ENCODE peak calls at places on chromosomes 12 and 14, in four cellular contexts. One of them, this sample, is unnamed.

GRCh38 chr12:131845121-131845520 is 16.9 kb downstream of the MMP17 start:
- DNase-seq in HEK293T: no peak
- DNase-seq in mesothelial cell of epicardium: no peak
- DNase-seq in astrocyte of the spinal cord: no peak
- DNase-seq in this sample: no peak

GRCh38 chr14:69475194-69475818 is 9.2 kb upstream of the PLEKHD1 start:
- DNase-seq in mesothelial cell of epicardium: no peak
- DNase-seq in astrocyte of the spinal cord: peak; percentile 10
- DNase-seq in HEK293T: peak; percentile 53
- DNase-seq in this sample: peak; percentile 35

GRCh38 chr14:71682337-71682736 is 249.9 kb upstream of the RGS6 start:
- DNase-seq in HEK293T: no peak
- DNase-seq in mesothelial cell of epicardium: no peak
- DNase-seq in astrocyte of the spinal cord: no peak
- DNase-seq in this sample: no peak

GRCh38 chr14:96095581-96096476 is 56.7 kb downstream of the C14orf132 start:
- DNase-seq in astrocyte of the spinal cord: peak; percentile 80
- DNase-seq in HEK293T: no peak
- DNase-seq in mesothelial cell of epicardium: no peak
- DNase-seq in this sample: peak; percentile 56

GRCh38 chr14:89469210-89470198 is 52.5 kb upstream of the FOXN3 start:
- DNase-seq in mesothelial cell of epicardium: no peak
- DNase-seq in astrocyte of the spinal cord: no peak
- DNase-seq in HEK293T: no peak
- DNase-seq in this sample: no peak

GRCh38 chr12:75170786-75171185 is 38.9 kb downstream of the KCNC2 start:
- DNase-seq in mesothelial cell of epicardium: no peak
- DNase-seq in HEK293T: no peak
- DNase-seq in astrocyte of the spinal cord: no peak
- DNase-seq in this sample: no peak

GRCh38 chr14:100306256-100306505 is at the start of gene SLC25A29:
- DNase-seq in astrocyte of the spinal cord: no peak
- DNase-seq in HEK293T: no peak
- DNase-seq in mesothelial cell of epicardium: no peak
- DNase-seq in this sample: no peak

GRCh38 chr12:2891240-2892053 is 756 bp downstream of the TULP3 start:
- DNase-seq in mesothelial cell of epicardium: peak; percentile 71
- DNase-seq in HEK293T: peak; percentile 36
- DNase-seq in astrocyte of the spinal cord: peak; percentile 62
- DNase-seq in this sample: peak; percentile 64

GRCh38 chr14:36805116-36805515 is 143.5 kb downstream of the PAX9 start:
- DNase-seq in mesothelial cell of epicardium: no peak
- DNase-seq in HEK293T: no peak
- DNase-seq in astrocyte of the spinal cord: peak; percentile 10
- DNase-seq in this sample: no peak

GRCh38 chr12:112781767-112782166 is 9.8 kb upstream of the RPH3A start:
- DNase-seq in astrocyte of the spinal cord: no peak
- DNase-seq in mesothelial cell of epicardium: no peak
- DNase-seq in HEK293T: no peak
- DNase-seq in this sample: no peak

GRCh38 chr12:68612245-68612644 is 1.5 kb downstream of the RAP1B start:
- DNase-seq in HEK293T: no peak
- DNase-seq in astrocyte of the spinal cord: peak; percentile 32
- DNase-seq in mesothelial cell of epicardium: no peak
- DNase-seq in this sample: no peak

GRCh38 chr14:96077983-96078686 is 39.0 kb downstream of the C14orf132 start:
- DNase-seq in HEK293T: no peak
- DNase-seq in mesothelial cell of epicardium: no peak
- DNase-seq in astrocyte of the spinal cord: no peak
- DNase-seq in this sample: no peak

GRCh38 chr12:109998904-109999648 is at the start of gene ANKRD13A:
- DNase-seq in astrocyte of the spinal cord: peak; percentile 96
- DNase-seq in mesothelial cell of epicardium: peak; percentile 76
- DNase-seq in HEK293T: peak; percentile 86
- DNase-seq in this sample: peak; percentile 97

GRCh38 chr12:49491823-49492222 is 47.0 kb upstream of the KCNH3 start:
- DNase-seq in HEK293T: no peak
- DNase-seq in astrocyte of the spinal cord: no peak
- DNase-seq in mesothelial cell of epicardium: no peak
- DNase-seq in this sample: no peak

GRCh38 chr14:82779301-82779700 is 1245.6 kb upstream of the SEL1L start:
- DNase-seq in mesothelial cell of epicardium: no peak
- DNase-seq in HEK293T: no peak
- DNase-seq in astrocyte of the spinal cord: no peak
- DNase-seq in this sample: no peak

GRCh38 chr14:88305923-88306322 is 17.1 kb downstream of the KCNK10 start:
- DNase-seq in HEK293T: no peak
- DNase-seq in mesothelial cell of epicardium: no peak
- DNase-seq in astrocyte of the spinal cord: no peak
- DNase-seq in this sample: no peak

GRCh38 chr12:126974779-126975178 is 1292.2 kb upstream of the TMEM132C start:
- DNase-seq in HEK293T: no peak
- DNase-seq in mesothelial cell of epicardium: no peak
- DNase-seq in astrocyte of the spinal cord: no peak
- DNase-seq in this sample: no peak

GRCh38 chr14:64942531-64943111 is at the start of gene GPX2:
- DNase-seq in astrocyte of the spinal cord: no peak
- DNase-seq in HEK293T: no peak
- DNase-seq in mesothelial cell of epicardium: no peak
- DNase-seq in this sample: peak; percentile 47